ENCODE peak calls at places on chromosomes 11 and 22, in eight cellular contexts. Q, D, F, N, Z, B, A and U are unnamed samples.

GRCh38 chr11:73945396-73945795 is 5.4 kb upstream of the DNAJB13 start:
- DNase-seq in Q (no peak), D (no peak), F (no peak), N (no peak), Z (no peak), B (no peak), A (no peak), U (no peak)

GRCh38 chr11:60629399-60629798 is 70.0 kb upstream of the MS4A8 start:
- DNase-seq in Q (no peak), D (no peak), F (no peak), N (no peak), Z (no peak), B (no peak), A (no peak), U (no peak)

GRCh38 chr11:125772834-125773505 is 5.7 kb downstream of the PATE2 start:
- DNase-seq in Q (no peak), D (peak; percentile 50), F (no peak), N (no peak), Z (no peak), B (no peak), A (no peak), U (no peak)

GRCh38 chr11:116829525-116830183 is at the start of gene APOC3:
- DNase-seq in Q (no peak), D (no peak), F (peak; percentile 91), N (no peak), Z (no peak), B (no peak), A (no peak), U (no peak)

GRCh38 chr11:47578524-47579460 is at the start of the genes KBTBD4 and NDUFS3:
- DNase-seq in Q (peak; percentile 90), D (peak; percentile 84), F (peak; percentile 87), N (peak; percentile 89), Z (peak; percentile 82), B (peak; percentile 86), A (peak; percentile 91), U (peak; percentile 74)

GRCh38 chr11:81255905-81256304 is 1477.8 kb downstream of the FAM181B start:
- DNase-seq in Q (no peak), D (no peak), F (no peak), N (no peak), Z (no peak), B (no peak), A (no peak), U (no peak)

GRCh38 chr11:2315395-2316168 is 13.8 kb downstream of the TSPAN32 start:
- DNase-seq in Q (no peak), D (no peak), F (peak; percentile 20), N (peak; percentile 13), Z (no peak), B (no peak), A (no peak), U (no peak)

GRCh38 chr22:36921309-36922096 is 8.1 kb downstream of the CSF2RB start:
- DNase-seq in Q (peak; percentile 48), D (no peak), F (no peak), N (no peak), Z (no peak), B (no peak), A (no peak), U (no peak)

GRCh38 chr11:12716816-12717215 is 42.6 kb downstream of the TEAD1 start:
- DNase-seq in Q (no peak), D (no peak), F (no peak), N (no peak), Z (no peak), B (no peak), A (no peak), U (no peak)

GRCh38 chr11:122584670-122585069 is 70.9 kb upstream of the UBASH3B start:
- DNase-seq in Q (no peak), D (no peak), F (no peak), N (no peak), Z (no peak), B (no peak), A (no peak), U (no peak)

GRCh38 chr11:86396403-86396802 is 21.7 kb downstream of the CCDC81 start:
- DNase-seq in Q (no peak), D (peak; percentile 54), F (no peak), N (no peak), Z (no peak), B (no peak), A (no peak), U (no peak)

GRCh38 chr11:32087602-32088001 is 3.3 kb upstream of the RCN1 start:
- DNase-seq in Q (no peak), D (peak; percentile 81), F (no peak), N (no peak), Z (no peak), B (no peak), A (no peak), U (no peak)

GRCh38 chr22:33562484-33562883 is 357.8 kb downstream of the LARGE1 start:
- DNase-seq in Q (no peak), D (no peak), F (no peak), N (no peak), Z (no peak), B (no peak), A (no peak), U (no peak)

GRCh38 chr11:100908746-100909145 is 220.9 kb downstream of the PGR start:
- DNase-seq in Q (no peak), D (peak; percentile 57), F (no peak), N (no peak), Z (no peak), B (no peak), A (no peak), U (no peak)

GRCh38 chr11:35393093-35393492 is 26.3 kb downstream of the SLC1A2 start:
- DNase-seq in Q (no peak), D (no peak), F (no peak), N (no peak), Z (no peak), B (no peak), A (no peak), U (no peak)

GRCh38 chr11:78415338-78415737 is 2.3 kb downstream of the GAB2 start:
- DNase-seq in Q (no peak), D (no peak), F (no peak), N (no peak), Z (no peak), B (no peak), A (no peak), U (no peak)

GRCh38 chr11:132941024-132941646 is 591.2 kb downstream of the OPCML start:
- DNase-seq in Q (no peak), D (peak; percentile 39), F (no peak), N (peak; percentile 18), Z (no peak), B (no peak), A (no peak), U (no peak)

GRCh38 chr22:48755332-48755949 is 1072.2 kb downstream of the BRD1 start:
- DNase-seq in Q (no peak), D (no peak), F (no peak), N (no peak), Z (peak; percentile 43), B (no peak), A (no peak), U (no peak)

GRCh38 chr22:48752451-48753380 is 1075.0 kb downstream of the BRD1 start:
- DNase-seq in Q (no peak), D (no peak), F (no peak), N (no peak), Z (peak; percentile 38), B (no peak), A (no peak), U (no peak)

GRCh38 chr22:48753381-48753730 is 1074.3 kb downstream of the BRD1 start:
- DNase-seq in Q (no peak), D (no peak), F (no peak), N (no peak), Z (no peak), B (no peak), A (no peak), U (no peak)

GRCh38 chr22:48754611-48755331 is 1072.9 kb downstream of the BRD1 start:
- DNase-seq in Q (no peak), D (no peak), F (no peak), N (no peak), Z (no peak), B (no peak), A (no peak), U (no peak)

DNA sequence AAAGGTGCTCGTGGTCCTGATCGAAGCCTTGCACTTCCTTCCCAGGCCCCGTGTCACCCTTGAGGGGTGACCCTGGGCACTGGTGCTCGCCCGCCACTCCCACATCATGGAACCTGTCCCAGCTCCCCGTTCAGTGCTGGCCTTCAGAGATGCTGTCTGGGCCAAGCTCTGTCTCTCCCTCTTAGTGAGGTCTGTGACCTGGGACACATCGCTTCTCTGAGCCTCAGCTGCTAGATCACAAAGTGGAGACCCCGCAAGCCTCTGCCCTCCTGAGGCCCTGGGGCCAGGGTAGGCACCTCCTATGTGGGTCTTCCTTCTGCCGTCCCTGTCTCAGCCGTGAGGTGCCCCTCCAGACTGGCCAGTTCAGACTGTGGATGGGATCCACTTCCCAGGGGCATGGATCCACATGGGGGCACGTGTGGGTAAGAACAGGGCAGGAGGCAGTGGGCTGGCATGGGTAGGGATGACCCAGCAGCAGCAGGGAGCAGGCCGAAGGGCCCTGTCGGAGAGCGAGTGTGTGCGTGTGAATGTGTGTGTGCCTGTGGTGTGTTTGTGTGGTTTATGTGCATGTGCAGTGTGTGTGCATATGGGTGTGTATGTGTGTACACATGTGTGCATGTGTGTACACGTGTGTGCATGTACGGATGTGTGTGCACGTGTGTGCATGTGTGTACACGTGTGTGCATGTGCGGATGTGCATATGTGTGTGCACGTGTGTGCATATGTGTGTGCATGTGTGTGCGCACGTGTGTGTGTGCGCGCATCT is 1073.7 kb downstream of the BRD1 start:
- DNase-seq in Q (no peak), D (no peak), F (no peak), N (no peak), Z (no peak), B (no peak), A (no peak), U (no peak)
- H3K4me3 ChIP-seq in Q (no peak overlapping the region), D (no peak overlapping the region), F (no peak overlapping the region), N (no peak overlapping the region), Z (no peak overlapping the region), B (no peak overlapping the region), A (no peak overlapping the region), U (no peak overlapping the region)

GRCh38 chr11:131229221-131229620 is 141.2 kb upstream of the NTM start:
- DNase-seq in Q (no peak), D (no peak), F (no peak), N (no peak), Z (no peak), B (no peak), A (no peak), U (no peak)
- H3K4me3 ChIP-seq in Q (no peak overlapping the region), D (no peak overlapping the region), F (no peak overlapping the region), N (no peak overlapping the region), Z (no peak overlapping the region), B (no peak overlapping the region), A (no peak overlapping the region), U (no peak overlapping the region)

GRCh38 chr11:67605231-67606011 is 1.3 kb upstream of the NDUFV1 start:
- DNase-seq in Q (no peak), D (no peak), F (no peak), N (no peak), Z (no peak), B (no peak), A (no peak), U (no peak)
- H3K4me3 ChIP-seq in Q (no peak overlapping the region), D (no peak overlapping the region), F (no peak overlapping the region), N (no peak overlapping the region), Z (no peak overlapping the region), B (no peak overlapping the region), A (no peak overlapping the region), U (no peak overlapping the region)

DNA sequence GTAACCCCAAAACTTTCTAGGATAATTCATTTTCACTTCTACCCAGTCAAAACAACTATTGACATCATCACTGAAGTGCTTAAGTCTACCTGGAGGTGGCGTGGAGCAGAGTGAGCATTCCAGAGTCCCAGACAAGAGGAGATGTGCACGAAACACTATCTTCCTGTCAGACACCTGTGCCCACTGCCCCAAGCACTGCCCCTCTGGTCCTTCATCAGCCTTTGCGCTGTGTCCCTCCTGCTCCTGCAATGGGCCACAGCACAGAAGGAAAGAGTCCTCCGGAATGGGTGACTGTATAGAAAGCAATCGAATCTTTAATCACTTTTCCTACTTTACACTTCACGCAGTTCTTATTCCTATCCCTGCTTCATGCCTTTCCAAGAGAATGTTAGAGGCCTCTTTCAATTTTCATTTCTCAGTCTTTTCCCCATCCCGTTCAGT is 512 bp upstream of the GRIA4 start:
- DNase-seq in Q (no peak), D (peak; percentile 28), F (no peak), N (no peak), Z (peak; percentile 50), B (no peak), A (no peak), U (no peak)
- H3K4me3 ChIP-seq in Q (no peak overlapping the region), D (peak overlapping the region; percentile 63), F (no peak overlapping the region), N (no peak overlapping the region), Z (peak overlapping the region; percentile 71), B (no peak overlapping the region), A (no peak overlapping the region), U (no peak overlapping the region)